ENCODE peak calls at places on chromosomes 5 and 9, in five cellular contexts. O is mammary epithelial cell, K is Peyer's patch, Z is left ventricle myocardium inferior, J is brain microvascular endothelial cell. C is an unnamed sample.

GRCh38 chr5:106601605-106602004 is 1069.1 kb downstream of the EFNA5 start:
- DNase-seq in O (peak; percentile 0), Z (no peak), J (no peak), K (no peak), C (no peak)

GRCh38 chr9:121324316-121324715 is 45.7 kb downstream of the STOM start:
- DNase-seq in Z (no peak), K (no peak), J (no peak), O (no peak), C (no peak)

GRCh38 chr9:37262410-37262809 is 142.0 kb downstream of the ZCCHC7 start:
- DNase-seq in K (no peak), O (peak; percentile 2), Z (no peak), J (peak; percentile 25), C (no peak)

GRCh38 chr5:143093452-143094086 is 309.9 kb downstream of the NR3C1 start:
- DNase-seq in O (no peak), K (no peak), Z (no peak), J (no peak), C (no peak)

GRCh38 chr5:60700347-60700815 is 415 bp upstream of the DEPDC1B start:
- DNase-seq in O (no peak), Z (no peak), K (no peak), J (no peak), C (peak; percentile 15)

GRCh38 chr9:370081-370480 is 155.4 kb downstream of the DOCK8 start:
- DNase-seq in K (no peak), Z (no peak), J (no peak), O (no peak), C (no peak)

GRCh38 chr9:98678244-98678842 is 30.4 kb downstream of the GABBR2 start:
- DNase-seq in J (no peak), K (no peak), Z (no peak), O (no peak), C (peak; percentile 36)

GRCh38 chr5:111172504-111172903 is 51.7 kb upstream of the CAMK4 start:
- DNase-seq in O (no peak), J (no peak), K (no peak), Z (no peak), C (peak; percentile 23)

GRCh38 chr5:110894805-110895204 is 156.0 kb downstream of the SLC25A46 start:
- DNase-seq in Z (no peak), K (no peak), J (no peak), O (no peak), C (no peak)

GRCh38 chr9:87793292-87793691 is 67.4 kb downstream of the CTSL start:
- DNase-seq in J (peak; percentile 44), Z (no peak), O (peak; percentile 70), K (no peak), C (peak; percentile 75)

GRCh38 chr9:116661037-116661954 is 25.8 kb upstream of the TRIM32 start:
- DNase-seq in O (peak; percentile 67), Z (no peak), J (peak; percentile 45), K (no peak), C (peak; percentile 91)

GRCh38 chr5:135011355-135012032 is 22.5 kb downstream of the PITX1 start:
- DNase-seq in J (no peak), O (no peak), Z (no peak), K (no peak), C (no peak)

GRCh38 chr5:123937230-123937629 is 425.3 kb downstream of the CSNK1G3 start:
- DNase-seq in O (peak; percentile 64), J (peak; percentile 52), Z (no peak), K (no peak), C (peak; percentile 36)

GRCh38 chr9:37555786-37556185 is 20.4 kb downstream of the FBXO10 start:
- DNase-seq in Z (no peak), O (no peak), K (no peak), J (peak; percentile 1), C (no peak)

GRCh38 chr5:55416306-55416705 is 108.5 kb downstream of the MTREX start:
- DNase-seq in O (peak; percentile 14), K (no peak), J (no peak), Z (no peak), C (no peak)

GRCh38 chr9:113737414-113738271 is 138.5 kb upstream of the ZNF618 start:
- DNase-seq in O (peak; percentile 57), J (peak; percentile 63), Z (no peak), K (no peak), C (peak; percentile 76)

GRCh38 chr5:143277536-143277935 is 126.0 kb downstream of the NR3C1 start:
- DNase-seq in K (no peak), Z (no peak), O (no peak), J (no peak), C (no peak)

GRCh38 chr5:82156876-82157275 is 121.3 kb downstream of the RPS23 start:
- DNase-seq in K (no peak), O (no peak), Z (no peak), J (no peak), C (no peak)

GRCh38 chr5:72314571-72315172 is 5.4 kb downstream of the MRPS27 start:
- DNase-seq in J (peak; percentile 81), Z (no peak), O (peak; percentile 40), K (no peak), C (peak; percentile 43)

GRCh38 chr5:9425710-9426109 is 120.2 kb downstream of the SEMA5A start:
- DNase-seq in K (no peak), Z (no peak), J (no peak), O (no peak), C (no peak)

DNA sequence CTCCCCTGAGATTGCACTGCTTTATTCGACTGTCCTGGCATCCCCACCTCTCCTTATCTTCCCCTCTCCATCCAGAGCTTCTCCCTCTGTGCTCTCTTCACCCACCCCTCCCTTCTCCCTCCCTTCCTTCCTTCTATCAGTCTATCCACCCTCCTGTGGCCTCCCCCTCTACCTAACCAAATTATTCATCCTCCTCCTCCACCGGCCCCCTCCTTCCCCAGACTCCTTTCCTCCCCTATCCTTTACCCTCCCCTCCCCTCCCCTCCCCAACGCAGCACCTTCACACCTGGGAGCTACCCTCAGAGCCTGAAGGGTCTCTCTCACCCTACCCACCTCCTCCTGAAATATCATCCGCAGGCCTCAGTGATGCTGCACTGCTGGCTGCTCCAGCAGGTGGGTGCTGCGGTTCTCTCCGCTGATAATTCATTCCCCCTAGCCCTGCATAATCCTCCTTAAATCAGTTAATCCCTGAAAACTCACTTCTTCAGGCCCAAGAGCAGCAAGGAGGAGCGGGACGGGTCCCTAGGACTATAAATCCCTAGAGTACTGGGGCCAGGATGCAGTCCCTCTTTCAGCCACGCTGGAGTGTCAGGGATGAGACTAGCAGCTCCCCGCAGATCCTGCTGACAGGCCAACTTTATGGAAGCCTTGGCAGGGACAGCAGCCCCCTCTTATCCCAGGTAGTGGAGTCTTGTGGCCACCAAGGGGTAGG is 97.8 kb downstream of the PCDH1 start:
- DNase-seq in O (no peak), J (no peak), Z (no peak), K (no peak), C (no peak)
- TF ChIP-seq CTCF in O (no peak), J (no peak), Z (no peak), K (no peak), C (no peak)

GRCh38 chr5:160464466-160464797 is 42.8 kb downstream of the PTTG1 start:
- DNase-seq in J (no peak), K (no peak), O (no peak), Z (no peak), C (no peak)
- H3K27ac ChIP-seq in J (peak overlapping the region; percentile 19), K (no peak overlapping the region), O (no peak overlapping the region), Z (no peak overlapping the region), C (no peak overlapping the region)

DNA sequence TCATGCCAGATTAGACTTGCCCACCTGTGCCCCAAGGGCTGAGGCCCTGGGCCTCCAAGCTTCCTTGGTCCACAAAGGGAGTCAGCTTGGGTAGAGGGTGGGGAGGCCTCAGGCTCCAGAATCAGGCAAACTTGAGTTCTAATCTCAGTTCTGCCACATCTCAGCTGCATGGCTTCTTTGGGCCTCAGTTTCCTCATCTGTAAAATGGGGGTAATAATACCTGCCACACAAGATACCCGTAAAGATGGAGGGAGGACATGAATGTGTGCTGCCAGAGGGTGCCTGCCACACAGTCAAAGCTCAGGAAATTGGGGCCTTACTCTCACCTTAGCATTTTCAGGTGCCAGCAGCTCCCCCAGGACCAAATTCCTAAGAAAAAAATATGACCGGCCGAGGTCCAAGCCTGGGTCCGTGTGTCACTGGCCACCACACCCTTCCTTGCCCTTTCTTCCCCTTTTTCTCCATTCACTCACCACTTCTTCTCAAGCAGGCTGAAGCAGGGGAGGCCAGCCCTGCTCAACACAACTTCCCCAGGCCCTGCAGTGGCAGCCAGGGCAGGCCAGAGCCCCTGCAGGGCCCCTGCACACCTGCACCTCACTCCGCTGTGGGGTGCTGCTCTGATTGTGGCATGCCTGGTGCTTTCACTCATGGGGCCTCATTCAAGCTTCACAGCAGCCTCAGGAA is 3.8 kb downstream of the RGS14 start:
- DNase-seq in O (no peak), Z (no peak), J (no peak), K (no peak), C (no peak)
- TF ChIP-seq CTCF in O (no peak), Z (no peak), J (no peak), K (no peak), C (no peak)

GRCh38 chr5:3738909-3739308 is 143.3 kb downstream of the IRX1 start:
- DNase-seq in J (no peak), Z (no peak), K (no peak), O (no peak), C (no peak)

GRCh38 chr5:3736926-3737325 is 141.3 kb downstream of the IRX1 start:
- DNase-seq in Z (no peak), J (no peak), O (no peak), K (no peak), C (no peak)

GRCh38 chr5:3741372-3741770 is 145.7 kb downstream of the IRX1 start:
- DNase-seq in Z (no peak), K (no peak), O (peak; percentile 80), J (no peak), C (peak; percentile 51)

GRCh38 chr5:3736466-3736865 is 140.8 kb downstream of the IRX1 start:
- DNase-seq in J (no peak), K (no peak), O (no peak), Z (no peak), C (no peak)

GRCh38 chr5:3740546-3741371 is 145.1 kb downstream of the IRX1 start:
- DNase-seq in Z (no peak), J (no peak), O (peak; percentile 95), K (no peak), C (peak; percentile 80)
- H3K27ac ChIP-seq in Z (no peak overlapping the region), J (no peak overlapping the region), O (peak overlapping the region; percentile 95), K (no peak overlapping the region), C (peak overlapping the region; percentile 87)

C was measured in RWPE1.